ENCODE peak calls at places on chromosomes 3 and 15, in six cellular contexts. T is SJSA1; D is CD8-positive, alpha-beta memory T cell; Y is Peyer's patch; U is tibial nerve; E is heart right ventricle. N is an unnamed sample.
A peak's percentile ranks its signal among the peaks of the same experiment; 100 is the strongest.

GRCh38 chr15:66673410-66674322 is 28.4 kb upstream of the SMAD6 start:
- DNase-seq in Y (peak; percentile 22), U (no peak), T (no peak), E (peak; percentile 59), D (no peak), N (peak; percentile 2)

GRCh38 chr3:7630925-7631324 is 770.0 kb downstream of the GRM7 start:
- DNase-seq in Y (no peak), D (no peak), T (peak; percentile 57), E (peak; percentile 28), U (no peak), N (no peak)

GRCh38 chr15:35481992-35482391 is 64.0 kb downstream of the DPH6 start:
- DNase-seq in Y (no peak), T (peak; percentile 62), E (no peak), U (no peak), D (no peak), N (no peak)

GRCh38 chr3:34263014-34263714 is 464.7 kb downstream of the PDCD6IP start:
- DNase-seq in U (no peak), T (no peak), Y (no peak), D (no peak), E (no peak), N (no peak)

GRCh38 chr15:57684491-57685184 is 21.9 kb upstream of the POLR2M start:
- DNase-seq in Y (no peak), E (no peak), T (no peak), U (no peak), D (no peak), N (no peak)

GRCh38 chr15:75211436-75212199 is 9.9 kb downstream of the C15orf39 start:
- DNase-seq in D (no peak), T (no peak), E (no peak), U (no peak), Y (no peak), N (no peak)

GRCh38 chr3:82329300-82329699 is 567.9 kb upstream of the GBE1 start:
- DNase-seq in E (no peak), U (no peak), T (no peak), D (no peak), Y (no peak), N (no peak)

GRCh38 chr15:88605507-88606436 is 15.4 kb upstream of the AEN start:
- DNase-seq in T (no peak), E (peak; percentile 48), D (no peak), U (no peak), Y (no peak), N (peak; percentile 58)

DNA sequence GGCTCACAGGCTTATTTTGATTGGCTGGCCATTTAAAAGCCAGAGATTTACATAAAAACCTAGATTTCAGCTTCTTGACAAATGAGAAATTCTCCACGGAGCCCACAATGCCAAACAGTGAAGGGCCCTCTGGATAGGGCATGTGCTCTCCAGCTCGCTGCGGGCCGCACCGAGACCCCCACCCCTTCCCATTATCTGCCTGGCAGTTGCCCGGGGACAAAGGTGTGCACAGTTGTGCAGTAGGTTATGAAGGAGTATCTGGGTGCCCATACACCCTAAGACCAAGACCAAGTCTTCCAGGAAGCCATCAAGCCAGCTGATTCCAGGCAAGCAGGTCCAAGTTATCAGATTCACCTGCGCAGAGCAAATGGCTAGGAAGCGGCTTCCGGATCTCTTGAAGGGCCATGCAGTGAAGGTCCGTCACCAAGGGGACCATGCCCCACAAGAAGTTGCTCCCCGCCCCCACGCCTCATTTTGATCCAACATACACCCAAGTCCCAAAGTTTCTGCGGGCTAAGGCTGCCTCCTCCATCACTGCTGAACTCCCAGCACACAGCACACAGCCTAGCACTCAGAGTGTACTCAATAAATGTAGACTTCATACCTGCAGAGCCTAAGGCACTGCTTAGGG is 1.3 kb downstream of the MRPS25 start:
- DNase-seq in D (no peak), Y (no peak), T (no peak), U (no peak), E (no peak), N (no peak)
- H3K27ac ChIP-seq in D (peak overlapping the region; percentile 83), Y (peak overlapping the region; percentile 88), T (no peak overlapping the region), U (peak overlapping the region; percentile 27), E (peak overlapping the region; percentile 72), N (peak overlapping the region; percentile 79)

DNA sequence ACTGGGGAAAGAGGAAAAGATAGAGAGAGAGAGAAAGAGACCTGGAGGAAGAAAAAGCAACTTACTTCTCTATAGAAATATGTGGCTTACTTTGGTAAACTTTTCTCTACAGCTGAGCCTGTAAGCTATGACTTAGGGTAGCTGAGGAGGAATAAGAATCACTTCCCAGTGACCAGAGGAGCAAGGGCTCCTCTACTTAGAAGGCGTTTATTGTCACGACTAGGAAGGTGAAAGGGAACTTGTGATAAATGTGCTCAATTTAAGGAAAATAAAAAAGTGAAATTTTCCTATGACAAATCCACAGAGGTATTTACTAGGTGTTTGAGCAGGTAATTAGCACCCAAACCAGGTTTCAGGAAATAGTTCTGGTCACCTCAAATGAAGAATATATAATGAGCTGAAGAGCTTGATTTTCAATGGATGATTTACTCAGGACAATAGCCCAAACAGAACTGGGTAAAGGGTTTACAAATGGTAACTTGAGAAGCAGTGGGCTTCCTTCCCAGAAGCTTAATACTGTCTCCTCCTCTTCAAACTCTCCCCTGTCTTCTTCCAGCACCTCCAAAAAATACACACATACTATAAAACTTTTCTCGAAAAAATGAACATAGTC is 46.1 kb downstream of the SOX2 start:
- DNase-seq in U (no peak), D (no peak), E (no peak), T (no peak), Y (no peak), N (no peak)
- H3K4me1 ChIP-seq in U (peaks cover 11% of the 10 kb centered on the region), D (no peaks in the 10 kb centered on the region), E (no peaks in the 10 kb centered on the region), T (peaks cover 14% of the 10 kb centered on the region), Y (no peaks in the 10 kb centered on the region), N (no peaks in the 10 kb centered on the region)

DNA sequence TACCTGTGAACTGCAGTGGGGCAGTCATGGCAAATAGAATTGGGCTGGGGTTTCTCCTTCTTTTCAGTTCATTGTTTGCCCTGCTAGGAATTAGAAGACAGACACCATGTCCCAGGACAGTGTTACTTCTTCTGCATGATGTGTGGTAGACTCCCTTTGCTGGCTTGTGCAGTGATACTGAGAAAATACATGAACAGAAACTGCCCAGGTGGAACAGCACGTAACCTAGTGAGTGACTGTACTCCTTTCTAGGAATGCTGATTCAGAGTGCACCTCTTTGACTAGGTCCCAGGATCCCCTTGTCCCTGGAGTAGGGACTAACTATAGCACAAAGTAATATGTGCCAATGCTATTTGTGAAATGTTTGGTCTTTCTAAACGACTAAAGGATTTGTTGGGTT is 10.7 kb upstream of the SLC22A13 start:
- DNase-seq in D (no peak), T (no peak), E (no peak), Y (no peak), U (no peak), N (no peak)
- H3K36me3 ChIP-seq in D (peaks cover 13% of the 10 kb centered on the region), T (peaks cover 56% of the 10 kb centered on the region), E (no peaks in the 10 kb centered on the region), Y (peaks cover 43% of the 10 kb centered on the region), U (no peaks in the 10 kb centered on the region), N (peaks cover 38% of the 10 kb centered on the region)

GRCh38 chr15:40908095-40908494 is 13.8 kb downstream of the VPS18 start:
- DNase-seq in D (no peak), Y (no peak), U (no peak), E (no peak), T (no peak), N (no peak)

GRCh38 chr15:40904552-40905201 is 10.4 kb downstream of the VPS18 start:
- DNase-seq in E (no peak), U (no peak), T (no peak), Y (no peak), D (no peak), N (no peak)

GRCh38 chr15:40902605-40903561 is 8.6 kb downstream of the VPS18 start:
- DNase-seq in E (no peak), T (no peak), Y (no peak), U (peak; percentile 31), D (no peak), N (no peak)

GRCh38 chr15:40906947-40907802 is 12.9 kb downstream of the VPS18 start:
- DNase-seq in Y (peak; percentile 70), U (no peak), T (no peak), D (peak; percentile 44), E (peak; percentile 68), N (peak; percentile 60)

GRCh38 chr15:40906101-40906946 is 12.1 kb downstream of the VPS18 start:
- DNase-seq in U (peak; percentile 62), T (peak; percentile 89), E (peak; percentile 90), D (peak; percentile 66), Y (peak; percentile 90), N (peak; percentile 64)
- H3K27ac ChIP-seq in U (peak overlapping the region; percentile 89), T (no peak overlapping the region), E (peak overlapping the region; percentile 98), D (peak overlapping the region; percentile 59), Y (peak overlapping the region; percentile 92), N (peak overlapping the region; percentile 58)

GRCh38 chr3:164174049-164174448 is 904.2 kb downstream of the SI start:
- DNase-seq in D (no peak), U (no peak), Y (no peak), T (no peak), E (no peak), N (no peak)

GRCh38 chr3:164179110-164179774 is 899.1 kb downstream of the SI start:
- DNase-seq in D (no peak), Y (no peak), U (no peak), T (no peak), E (no peak), N (no peak)
- H3K4me1 ChIP-seq in D (no peaks in the 10 kb centered on the region), Y (no peaks in the 10 kb centered on the region), U (no peaks in the 10 kb centered on the region), T (no peaks in the 10 kb centered on the region), E (no peaks in the 10 kb centered on the region), N (no peaks in the 10 kb centered on the region)

GRCh38 chr3:15011174-15011573 is 53.9 kb downstream of the MRPS25 start:
- DNase-seq in Y (no peak), T (no peak), D (no peak), E (no peak), U (no peak), N (no peak)

GRCh38 chr3:15014606-15015328 is 50.3 kb downstream of the MRPS25 start:
- DNase-seq in D (no peak), U (no peak), E (no peak), Y (no peak), T (no peak), N (no peak)

GRCh38 chr3:15009156-15009555 is 56.0 kb downstream of the MRPS25 start:
- DNase-seq in Y (no peak), E (no peak), D (no peak), T (no peak), U (no peak), N (no peak)

GRCh38 chr3:15007681-15008141 is 57.4 kb downstream of the MRPS25 start:
- DNase-seq in E (no peak), T (no peak), D (no peak), U (no peak), Y (no peak), N (no peak)

GRCh38 chr3:15010664-15011063 is 54.5 kb downstream of the MRPS25 start:
- DNase-seq in Y (no peak), T (no peak), D (no peak), E (no peak), U (no peak), N (no peak)
- H3K36me3 ChIP-seq in Y (peaks cover 51% of the 10 kb centered on the region), T (peaks cover 59% of the 10 kb centered on the region), D (peaks cover 57% of the 10 kb centered on the region), E (no peaks in the 10 kb centered on the region), U (peaks cover 8% of the 10 kb centered on the region), N (peaks cover 39% of the 10 kb centered on the region)

N was measured in CD4-positive, alpha-beta memory T cell.